ENCODE peak calls at places on chromosome 9, in eight cellular contexts. Z is BJ, P is heart left ventricle, A is cardiac muscle cell, R is left ventricle myocardium inferior, K is mucosa of descending colon, T is body of pancreas, L is thyroid gland. E is an unnamed sample. For H3K36me3, the result is how much of the 10 kb centered on the place peaks cover.

GRCh38 chr9:126125577-126125976 is 201.1 kb upstream of the MVB12B start:
- DNase-seq in Z (no peak), P (no peak), A (peak), R (no peak), K (no peak), T (no peak), L (no peak), E (no peak)

GRCh38 chr9:131273791-131274673 is 2.3 kb downstream of the FAM78A start:
- DNase-seq in Z (no peak), P (no peak), A (no peak), R (no peak), K (no peak), T (no peak), L (no peak), E (peak)

GRCh38 chr9:5510991-5511390 is 660 bp downstream of the PDCD1LG2 start:
- DNase-seq in Z (no peak), P (no peak), A (no peak), R (no peak), K (no peak), T (no peak), L (no peak), E (no peak)

GRCh38 chr9:98281281-98281680 is 25.8 kb upstream of the TBC1D2 start:
- DNase-seq in Z (no peak), P (no peak), A (no peak), R (no peak), K (no peak), T (no peak), L (no peak), E (no peak)

GRCh38 chr9:124320062-124320973 is 62.6 kb downstream of the NEK6 start:
- DNase-seq in Z (no peak), P (peak), A (peak), R (peak), K (peak), T (peak), L (peak), E (no peak)

GRCh38 chr9:35729700-35730485 is 2.1 kb downstream of the TLN1 start:
- DNase-seq in Z (peak), P (peak), A (peak), R (peak), K (peak), T (no peak), L (peak), E (no peak)

GRCh38 chr9:114433720-114434255 is 46.0 kb upstream of the AKNA start:
- DNase-seq in Z (no peak), P (no peak), A (no peak), R (no peak), K (no peak), T (no peak), L (no peak), E (no peak)

GRCh38 chr9:130954317-130954716 is 15.3 kb upstream of the FIBCD1 start:
- DNase-seq in Z (no peak), P (no peak), A (no peak), R (no peak), K (no peak), T (no peak), L (no peak), E (no peak)

GRCh38 chr9:130555061-130555460 is 24.3 kb upstream of the FUBP3 start:
- DNase-seq in Z (no peak), P (no peak), A (no peak), R (no peak), K (no peak), T (no peak), L (no peak), E (no peak)

GRCh38 chr9:138069731-138070456 is 192.3 kb downstream of the CACNA1B start:
- DNase-seq in Z (no peak), P (no peak), A (no peak), R (no peak), K (no peak), T (no peak), L (no peak), E (no peak)

GRCh38 chr9:9003184-9003583 is 1203.6 kb upstream of the DMAC1 start:
- DNase-seq in Z (no peak), P (no peak), A (peak), R (no peak), K (peak), T (no peak), L (peak), E (no peak)

GRCh38 chr9:95757026-95757425 is 118.5 kb upstream of the ERCC6L2 start:
- DNase-seq in Z (no peak), P (no peak), A (peak), R (no peak), K (no peak), T (no peak), L (no peak), E (no peak)

GRCh38 chr9:82490019-82490499 is 501.5 kb downstream of the SPATA31D1 start:
- DNase-seq in Z (peak), P (no peak), A (peak), R (no peak), K (no peak), T (no peak), L (no peak), E (no peak)

GRCh38 chr9:113573303-113573958 is 109.9 kb downstream of the RGS3 start:
- DNase-seq in Z (no peak), P (peak), A (no peak), R (peak), K (no peak), T (no peak), L (no peak), E (no peak)

GRCh38 chr9:130445268-130445983 is 665 bp downstream of the ASS1 start:
- DNase-seq in Z (no peak), P (peak), A (peak), R (peak), K (peak), T (peak), L (peak), E (no peak)

GRCh38 chr9:35028341-35028740 is 38.8 kb downstream of the DNAJB5 start:
- DNase-seq in Z (no peak), P (no peak), A (no peak), R (no peak), K (no peak), T (no peak), L (no peak), E (no peak)

GRCh38 chr9:89536618-89537017 is 38.7 kb upstream of the SEMA4D start:
- DNase-seq in Z (no peak), P (no peak), A (no peak), R (no peak), K (no peak), T (no peak), L (no peak), E (no peak)

GRCh38 chr9:132730054-132731033 is 60.1 kb downstream of the GTF3C4 start:
- DNase-seq in Z (no peak), P (no peak), A (no peak), R (no peak), K (no peak), T (no peak), L (no peak), E (no peak)

GRCh38 chr9:120441446-120442279 is 138.3 kb downstream of the CDK5RAP2 start:
- DNase-seq in Z (peak), P (no peak), A (peak), R (no peak), K (no peak), T (no peak), L (no peak), E (no peak)

GRCh38 chr9:38295751-38296150 is 96.8 kb upstream of the ALDH1B1 start:
- DNase-seq in Z (no peak), P (no peak), A (no peak), R (no peak), K (no peak), T (no peak), L (no peak), E (no peak)

GRCh38 chr9:70438341-70438924 is 24.0 kb upstream of the KLF9 start:
- DNase-seq in Z (no peak), P (peak), A (peak), R (peak), K (peak), T (peak), L (peak), E (no peak)

GRCh38 chr9:122463828-122464632 is 13.7 kb downstream of the OR1J1 start:
- DNase-seq in Z (no peak), P (no peak), A (peak), R (no peak), K (peak), T (no peak), L (no peak), E (no peak)

GRCh38 chr9:2413196-2413840 is 208.3 kb upstream of the VLDLR start:
- DNase-seq in Z (peak), P (no peak), A (no peak), R (no peak), K (no peak), T (peak), L (no peak), E (no peak)

GRCh38 chr9:85516976-85517637 is 224.6 kb downstream of the AGTPBP1 start:
- DNase-seq in Z (no peak), P (no peak), A (no peak), R (no peak), K (no peak), T (no peak), L (no peak), E (no peak)

GRCh38 chr9:111483862-111484563 is at the start of gene ECPAS:
- DNase-seq in Z (peak), P (peak), A (peak), R (peak), K (peak), T (peak), L (peak), E (peak)

GRCh38 chr9:128162215-128163026 is 2.4 kb downstream of the BBLN start:
- DNase-seq in Z (no peak), P (peak), A (peak), R (peak), K (no peak), T (peak), L (no peak), E (no peak)

GRCh38 chr9:112378441-112379176 is 1.3 kb upstream of the HSDL2 start:
- DNase-seq in Z (no peak), P (peak), A (no peak), R (peak), K (peak), T (peak), L (peak), E (peak)

GRCh38 chr9:4228606-4229005 is 71.3 kb downstream of the GLIS3 start:
- DNase-seq in Z (no peak), P (no peak), A (peak), R (no peak), K (peak), T (no peak), L (no peak), E (no peak)

GRCh38 chr9:108815156-108815555 is 40.6 kb downstream of the ACTL7B start:
- DNase-seq in Z (no peak), P (no peak), A (no peak), R (no peak), K (no peak), T (no peak), L (peak), E (no peak)

GRCh38 chr9:34087370-34087769 is 38.7 kb upstream of the UBAP2 start:
- DNase-seq in Z (no peak), P (no peak), A (no peak), R (no peak), K (no peak), T (no peak), L (no peak), E (no peak)

GRCh38 chr9:111599092-111599947 is at the start of gene PTGR1:
- DNase-seq in Z (peak), P (peak), A (peak), R (peak), K (peak), T (peak), L (peak), E (peak)

GRCh38 chr9:126952180-126952960 is 37.8 kb downstream of the RALGPS1 start:
- DNase-seq in Z (no peak), P (no peak), A (peak), R (no peak), K (no peak), T (no peak), L (no peak), E (no peak)

GRCh38 chr9:29669613-29670012 is 2096.3 kb upstream of the C9orf72 start:
- DNase-seq in Z (no peak), P (no peak), A (no peak), R (no peak), K (no peak), T (no peak), L (no peak), E (no peak)

GRCh38 chr9:76216161-76216649 is 178.0 kb downstream of the RFK start:
- DNase-seq in Z (peak), P (no peak), A (peak), R (no peak), K (no peak), T (no peak), L (no peak), E (no peak)

GRCh38 chr9:100499866-100500265 is 26.9 kb downstream of the TMEFF1 start:
- DNase-seq in Z (no peak), P (no peak), A (no peak), R (no peak), K (no peak), T (no peak), L (no peak), E (no peak)
- H3K4me3 ChIP-seq in Z (no peak), P (no peak), A (no peak), R (no peak), K (no peak), T (no peak), L (no peak), E (no peak)

GRCh38 chr9:18142964-18143363 is 331.0 kb upstream of the ADAMTSL1 start:
- DNase-seq in Z (no peak), P (no peak), A (peak), R (no peak), K (peak), T (no peak), L (no peak), E (no peak)
- TF ChIP-seq CTCF in Z (peak), P (no peak), A (peak), R (peak), K (no peak), T (no peak), L (no peak), E (peak)

GRCh38 chr9:136396219-136396515 is 3.8 kb downstream of the SNAPC4 start:
- DNase-seq in Z (no peak), P (no peak), A (no peak), R (no peak), K (no peak), T (no peak), L (no peak), E (no peak)
- H3K36me3 ChIP-seq in Z (half or more), P (under half), A (under half), R (half or more), K (under half), T (under half), L (under half), E (half or more)

GRCh38 chr9:134083451-134083850 is 15.6 kb upstream of the BRD3 start:
- DNase-seq in Z (no peak), P (no peak), A (no peak), R (no peak), K (no peak), T (no peak), L (no peak), E (no peak)
- H3K4me3 ChIP-seq in Z (no peak), P (no peak), A (no peak), R (no peak), K (no peak), T (no peak), L (no peak), E (no peak)

GRCh38 chr9:73470766-73471165 is 319.1 kb downstream of the ANXA1 start:
- DNase-seq in Z (no peak), P (no peak), A (no peak), R (no peak), K (no peak), T (no peak), L (no peak), E (no peak)
- TF ChIP-seq CTCF in Z (no peak), P (no peak), A (no peak), R (no peak), K (no peak), T (no peak), L (no peak), E (no peak)

E was measured in GM06990.